ENCODE peak calls at places on chromosomes 7 and 10, in ten cellular contexts. J is K562, W is PC-9, D is HCT116, M is OCI-LY7, Q is H9, E is GM23338, N is neural progenitor cell, Y is fibroblast of lung, B is Karpas-422. I is an unnamed sample.

GRCh38 chr10:31166606-31167005 is 134.9 kb upstream of the ZNF438 start:
- DNase-seq in N (no peak), W (no peak), B (no peak), M (no peak), E (no peak), D (no peak), J (no peak), Q (no peak), Y (no peak), I (no peak)

GRCh38 chr7:82810558-82811259 is 352.0 kb downstream of the PCLO start:
- DNase-seq in Q (no peak), E (peak; percentile 84), B (peak; percentile 62), W (peak; percentile 9), M (peak; percentile 65), D (peak; percentile 45), Y (peak; percentile 83), J (no peak), N (peak; percentile 78), I (peak; percentile 65)

GRCh38 chr7:641269-641671 is 85.2 kb upstream of the DNAAF5 start:
- DNase-seq in W (no peak), B (no peak), N (no peak), Q (no peak), J (no peak), Y (peak; percentile 34), D (peak; percentile 97), E (peak; percentile 54), M (peak; percentile 15), I (no peak)

GRCh38 chr7:94656925-94657731 is 1.2 kb upstream of the SGCE start:
- DNase-seq in J (no peak), M (peak; percentile 72), E (peak; percentile 46), W (peak; percentile 3), Y (peak; percentile 41), N (peak; percentile 63), B (peak; percentile 83), D (peak; percentile 16), Q (peak; percentile 41), I (peak; percentile 37)

GRCh38 chr10:13072339-13072738 is 27.6 kb upstream of the OPTN start:
- DNase-seq in B (peak; percentile 54), W (no peak), E (no peak), J (peak; percentile 31), Y (no peak), D (no peak), N (no peak), Q (no peak), M (no peak), I (no peak)

GRCh38 chr10:70477661-70478162 is 855 bp upstream of the PALD1 start:
- DNase-seq in E (peak; percentile 66), J (peak; percentile 72), M (peak; percentile 85), N (peak; percentile 20), Q (no peak), Y (peak; percentile 38), B (peak; percentile 77), W (peak; percentile 63), D (peak; percentile 85), I (peak; percentile 85)

GRCh38 chr7:139602143-139602722 is 78.7 kb downstream of the CLEC2L start:
- DNase-seq in E (peak; percentile 80), N (peak; percentile 58), Q (no peak), M (peak; percentile 57), Y (peak; percentile 34), J (peak; percentile 53), W (no peak), B (peak; percentile 69), D (peak; percentile 15), I (peak; percentile 60)

GRCh38 chr10:44858017-44858371 is 53.1 kb upstream of the TMEM72 start:
- DNase-seq in M (no peak), B (no peak), W (no peak), J (no peak), E (no peak), N (no peak), Q (no peak), D (no peak), Y (no peak), I (no peak)

GRCh38 chr10:50805981-50806622 is 66.4 kb downstream of the ASAH2B start:
- DNase-seq in Q (no peak), E (peak; percentile 16), N (peak; percentile 38), Y (peak; percentile 12), B (no peak), M (no peak), W (no peak), J (no peak), D (no peak), I (no peak)

GRCh38 chr10:50809596-50809995 is 69.9 kb downstream of the ASAH2B start:
- DNase-seq in B (no peak), Q (no peak), E (no peak), Y (no peak), J (no peak), M (no peak), D (no peak), W (no peak), N (no peak), I (no peak)

DNA sequence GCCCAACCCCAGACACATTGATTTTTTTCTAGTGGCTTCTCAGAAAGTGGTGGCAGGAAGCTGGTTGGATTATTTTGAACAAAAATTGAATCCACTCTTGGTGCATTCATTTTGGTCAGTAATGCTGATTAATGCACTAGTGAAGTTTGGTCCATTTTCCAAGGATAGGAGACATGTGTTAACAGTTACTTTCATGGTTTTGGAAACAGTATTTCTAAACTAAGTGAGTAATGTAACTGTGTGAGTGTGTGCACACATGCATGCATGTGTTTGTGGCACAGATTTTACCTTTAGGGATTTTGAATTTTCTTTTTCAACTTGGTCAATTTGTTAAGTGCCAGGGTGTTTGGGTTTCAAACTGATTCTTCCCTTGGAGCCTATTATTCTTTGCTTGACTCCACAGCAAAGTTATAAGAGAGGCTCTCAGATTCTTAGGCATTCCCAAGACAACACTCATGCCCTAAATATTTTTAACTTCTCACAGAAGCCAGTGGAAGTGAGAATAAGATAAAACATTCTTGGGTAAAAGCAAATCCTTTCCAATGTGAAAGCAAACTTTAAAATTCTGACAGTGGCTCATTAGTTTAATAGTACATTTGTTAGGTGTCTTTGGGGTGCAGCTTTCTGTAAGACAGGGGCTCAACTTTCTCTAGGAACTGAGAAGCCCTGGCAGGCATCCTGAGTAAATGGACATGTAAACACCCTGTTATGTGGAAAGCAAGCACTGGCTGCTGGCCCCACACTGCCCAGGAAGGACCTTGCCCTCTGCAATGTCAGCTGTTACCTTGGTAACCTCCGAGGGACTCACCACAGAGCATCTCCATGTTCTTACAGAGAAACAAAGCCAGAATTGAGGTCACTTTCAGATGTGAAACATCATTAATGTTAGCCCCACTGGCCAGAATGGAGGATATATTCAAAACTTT is 68.4 kb downstream of the ASAH2B start:
- DNase-seq in Y (peak; percentile 36), D (no peak), W (no peak), Q (no peak), J (no peak), E (peak; percentile 42), B (no peak), M (no peak), N (peak; percentile 13), I (peak; percentile 35)
- H2AFZ ChIP-seq in Y (no peak overlapping the region), D (no peak overlapping the region), W (no peak overlapping the region), Q (no peak overlapping the region), J (no peak overlapping the region), E (no peak overlapping the region), B (no peak overlapping the region), M (no peak overlapping the region), N (no peak overlapping the region), I (no peak overlapping the region)

DNA sequence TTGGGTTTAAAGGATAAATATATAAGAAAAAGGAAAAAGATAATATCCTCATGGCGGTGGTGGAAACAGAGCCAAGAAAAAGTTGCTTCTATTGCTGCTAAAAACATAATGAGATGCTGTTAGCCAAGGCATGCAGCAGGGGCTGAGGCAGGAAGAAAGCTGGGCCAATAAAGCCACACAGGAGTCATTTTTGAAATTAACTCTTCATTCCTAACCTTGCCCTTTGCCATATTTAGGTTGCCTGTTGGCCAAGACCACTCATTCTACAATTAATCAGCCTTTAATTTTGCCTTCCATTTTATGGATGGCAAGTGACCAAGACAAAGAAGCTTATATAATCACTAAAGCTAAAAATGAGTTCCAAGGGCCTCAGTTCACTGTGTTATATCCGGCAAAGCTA is 58.2 kb downstream of the ARMH3 start:
- DNase-seq in Q (no peak), N (no peak), E (no peak), D (no peak), M (no peak), W (no peak), B (no peak), Y (peak; percentile 65), J (no peak), I (no peak)
- H3K27ac ChIP-seq in Q (no peak overlapping the region), N (no peak overlapping the region), E (peak overlapping the region; percentile 26), D (no peak overlapping the region), M (no peak overlapping the region), W (no peak overlapping the region), B (no peak overlapping the region), Y (no peak overlapping the region), J (no peak overlapping the region), I (no peak overlapping the region)

GRCh38 chr10:132690401-132690800 is 95.5 kb downstream of the NKX6-2 start:
- DNase-seq in Q (no peak), W (no peak), E (no peak), M (no peak), Y (no peak), J (no peak), N (no peak), D (no peak), B (no peak), I (no peak)

GRCh38 chr10:132689721-132690360 is 96.1 kb downstream of the NKX6-2 start:
- DNase-seq in W (no peak), J (no peak), Q (peak; percentile 29), M (no peak), D (no peak), Y (no peak), N (no peak), E (no peak), B (no peak), I (no peak)

GRCh38 chr10:132687893-132688579 is 97.9 kb downstream of the NKX6-2 start:
- DNase-seq in D (no peak), Q (peak; percentile 21), B (no peak), M (no peak), E (no peak), N (no peak), J (no peak), W (no peak), Y (no peak), I (no peak)

GRCh38 chr10:132687181-132687892 is 98.6 kb downstream of the NKX6-2 start:
- DNase-seq in W (no peak), D (no peak), N (no peak), M (no peak), J (no peak), Q (peak; percentile 21), Y (no peak), E (no peak), B (no peak), I (no peak)

GRCh38 chr10:132688580-132689420 is 97.1 kb downstream of the NKX6-2 start:
- DNase-seq in E (no peak), N (no peak), J (no peak), M (no peak), Y (no peak), Q (peak; percentile 14), B (no peak), W (no peak), D (no peak), I (no peak)
- H2AFZ ChIP-seq in E (no peak overlapping the region), N (no peak overlapping the region), J (no peak overlapping the region), M (no peak overlapping the region), Y (no peak overlapping the region), Q (no peak overlapping the region), B (no peak overlapping the region), W (no peak overlapping the region), D (no peak overlapping the region), I (no peak overlapping the region)

DNA sequence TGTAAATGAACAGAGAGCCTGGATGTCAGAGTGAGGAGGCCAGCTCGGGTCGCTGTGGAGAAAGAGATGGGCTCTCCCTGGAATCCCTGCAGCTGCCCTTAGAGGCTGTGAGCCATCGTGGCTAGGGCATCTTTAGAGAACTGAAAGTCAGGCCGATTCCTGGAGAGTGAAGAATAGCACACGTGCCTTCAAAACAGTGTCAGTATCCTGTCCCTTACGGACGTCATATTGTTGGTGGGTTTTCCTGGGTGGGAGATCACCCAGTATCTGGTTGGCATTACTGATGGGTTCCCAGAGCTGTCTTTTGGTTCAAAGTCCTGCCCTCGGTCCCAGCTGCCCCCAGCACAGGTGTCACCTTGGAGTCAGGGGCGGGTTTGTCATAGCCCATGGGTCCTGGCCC is 25.3 kb downstream of the IKZF1 start:
- DNase-seq in N (no peak), Q (no peak), E (no peak), Y (no peak), D (no peak), M (peak; percentile 73), J (no peak), B (peak; percentile 56), W (no peak), I (no peak)
- H3K27ac ChIP-seq in N (no peak overlapping the region), Q (no peak overlapping the region), E (no peak overlapping the region), Y (no peak overlapping the region), D (no peak overlapping the region), M (peak overlapping the region; percentile 80), J (no peak overlapping the region), B (peak overlapping the region; percentile 69), W (no peak overlapping the region), I (peak overlapping the region; percentile 35)